ENCODE peak calls at places on chromosomes 6 and 20, in six cellular contexts. N is astrocyte of the spinal cord, I is body of pancreas, K is A549, X is AG10803, G is right lobe of liver. H is an unnamed sample.

GRCh38 chr20:44662256-44662655 is 10.8 kb upstream of the ADA start:
- DNase-seq in X (no peak), K (no peak), N (no peak), G (no peak), I (no peak), H (no peak)

GRCh38 chr6:148287979-148288378 is 54.7 kb upstream of the SASH1 start:
- DNase-seq in X (no peak), K (no peak), N (no peak), G (no peak), I (no peak), H (no peak)

GRCh38 chr6:73024598-73024997 is 200.7 kb downstream of the KHDC1L start:
- DNase-seq in K (no peak), N (no peak), X (peak; percentile 16), I (no peak), G (no peak), H (no peak)

GRCh38 chr6:148273962-148274752 is 68.5 kb upstream of the SASH1 start:
- DNase-seq in X (peak; percentile 42), I (no peak), K (no peak), G (no peak), N (no peak), H (no peak)

GRCh38 chr6:16228709-16229665 is 9.4 kb upstream of the GMPR start:
- DNase-seq in I (peak; percentile 38), N (no peak), X (no peak), K (no peak), G (no peak), H (no peak)

GRCh38 chr6:16716450-16716858 is 44.8 kb downstream of the ATXN1 start:
- DNase-seq in I (no peak), N (no peak), G (no peak), X (no peak), K (no peak), H (no peak)

GRCh38 chr6:170344631-170345576 is 38.3 kb downstream of the FAM120B start:
- DNase-seq in G (no peak), X (peak; percentile 35), K (peak; percentile 53), I (peak; percentile 25), N (peak; percentile 90), H (peak; percentile 3)

GRCh38 chr6:27237089-27237723 is 10.3 kb upstream of the PRSS16 start:
- DNase-seq in K (no peak), N (peak; percentile 35), X (peak; percentile 50), I (peak; percentile 10), G (no peak), H (peak; percentile 4)

GRCh38 chr20:45965169-45966002 is 6.6 kb downstream of the ZNF335 start:
- DNase-seq in X (no peak), N (no peak), G (peak; percentile 37), I (no peak), K (no peak), H (no peak)

GRCh38 chr6:37258405-37258704 is 411 bp upstream of the TMEM217 start:
- DNase-seq in G (no peak), X (no peak), N (no peak), K (no peak), I (no peak), H (no peak)

GRCh38 chr20:728022-728944 is 40.0 kb downstream of the SLC52A3 start:
- DNase-seq in X (no peak), I (peak; percentile 49), G (peak; percentile 60), N (peak; percentile 2), K (peak; percentile 84), H (no peak)

GRCh38 chr6:137271245-137272183 is 52.3 kb upstream of the IFNGR1 start:
- DNase-seq in G (no peak), K (peak; percentile 13), X (peak; percentile 61), I (peak; percentile 22), N (peak; percentile 67), H (no peak)

GRCh38 chr6:53794073-53794719 is 609 bp upstream of the LRRC1 start:
- DNase-seq in I (peak; percentile 64), X (peak; percentile 92), N (peak; percentile 88), K (peak; percentile 53), G (peak; percentile 53), H (peak; percentile 76)

GRCh38 chr20:1505361-1505760 is 14.1 kb upstream of the SIRPB2 start:
- DNase-seq in G (no peak), X (peak; percentile 27), K (no peak), N (no peak), I (no peak), H (no peak)

GRCh38 chr6:52594216-52594615 is 17.4 kb upstream of the TRAM2 start:
- DNase-seq in X (no peak), K (no peak), N (no peak), I (no peak), G (no peak), H (no peak)

GRCh38 chr6:35691027-35691824 is 2.5 kb upstream of the FKBP5 start:
- DNase-seq in N (no peak), K (no peak), X (peak; percentile 80), I (peak; percentile 92), G (peak; percentile 91), H (peak; percentile 11)

GRCh38 chr6:69894578-69895347 is 28.4 kb downstream of the COL19A1 start:
- DNase-seq in I (no peak), G (no peak), N (peak; percentile 50), K (no peak), X (peak; percentile 57), H (peak; percentile 21)

GRCh38 chr6:152099816-152100618 is 292.5 kb downstream of the ESR1 start:
- DNase-seq in X (peak; percentile 25), G (no peak), K (no peak), N (no peak), I (peak; percentile 44), H (no peak)

GRCh38 chr20:35603695-35604443 is 11.8 kb upstream of the SPAG4 start:
- DNase-seq in K (no peak), N (no peak), X (no peak), I (no peak), G (peak; percentile 34), H (no peak)

GRCh38 chr6:13282393-13283069 is 45.8 kb downstream of the TBC1D7 start:
- DNase-seq in N (no peak), X (no peak), G (no peak), K (no peak), I (no peak), H (no peak)

DNA sequence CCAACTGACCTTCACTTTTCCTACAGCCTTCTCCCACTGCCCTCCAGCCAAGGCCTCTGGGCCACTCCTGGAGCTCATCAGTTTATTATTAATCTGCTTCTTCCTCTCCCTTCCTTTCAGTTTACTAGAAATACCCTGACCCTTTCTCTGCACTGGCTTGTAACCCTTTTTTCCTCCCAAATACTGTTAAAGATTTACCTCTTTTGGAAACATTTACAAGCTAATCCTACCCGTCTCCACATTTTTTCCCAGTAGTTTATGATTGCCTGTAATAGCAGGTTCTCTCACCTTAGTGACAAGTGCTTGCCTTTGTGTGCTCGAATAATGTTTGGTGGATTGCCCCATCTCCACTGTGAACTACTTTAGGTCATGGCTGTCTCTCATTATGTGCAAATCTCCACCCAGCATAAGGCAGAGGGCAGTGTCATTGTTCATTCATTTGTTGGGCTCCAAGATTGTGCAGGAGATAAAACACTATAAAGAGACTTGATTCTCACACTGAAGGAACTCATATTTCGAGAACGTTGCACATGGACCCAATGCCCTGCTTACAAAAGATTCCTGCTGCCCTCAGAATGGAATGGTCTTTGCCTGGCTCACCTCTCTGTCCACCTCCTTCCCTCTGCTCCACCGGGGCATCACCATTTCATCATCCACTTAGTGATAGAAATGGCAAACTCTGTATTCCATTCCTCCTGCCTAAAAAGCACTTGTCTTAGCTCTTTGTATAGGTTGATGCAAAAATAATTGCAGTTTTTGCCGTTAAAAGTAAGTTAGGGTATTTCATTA is 491.1 kb downstream of the UTRN start:
- DNase-seq in I (no peak), X (no peak), N (no peak), K (no peak), G (peak; percentile 55), H (no peak)
- TF ChIP-seq CTCF in I (no peak), X (no peak), N (no peak), K (no peak), G (no peak), H (no peak)

DNA sequence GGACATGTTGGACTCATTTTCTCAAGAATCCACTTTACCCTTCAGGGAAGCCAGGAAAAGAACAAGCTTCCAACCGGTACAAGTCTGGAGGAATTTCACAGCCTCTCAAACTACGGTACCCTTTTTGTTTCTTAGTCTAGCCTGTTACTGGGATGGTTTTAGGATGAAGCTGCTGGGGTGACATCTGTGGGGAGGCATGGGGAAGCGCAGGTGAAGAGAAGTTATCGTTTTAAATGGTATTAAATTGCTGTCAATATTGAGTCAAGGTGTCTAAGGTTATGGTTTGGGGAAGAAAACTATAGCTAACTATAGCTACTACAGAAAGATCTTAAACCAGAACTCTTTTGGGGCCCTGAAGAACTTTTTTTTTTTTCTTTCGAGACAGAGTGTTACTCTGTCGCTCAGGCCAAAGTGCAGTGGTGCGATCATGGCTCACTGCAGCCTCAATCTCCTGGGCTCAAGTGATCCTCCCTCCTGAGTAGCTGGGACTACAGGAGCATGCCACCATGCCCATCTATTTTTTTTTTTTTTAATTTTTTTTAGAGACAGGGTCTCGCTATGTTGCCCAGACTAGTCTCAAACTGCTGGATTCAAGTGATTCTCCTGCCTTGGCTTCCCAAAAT is 128.7 kb downstream of the RIN2 start:
- DNase-seq in I (no peak), X (no peak), N (peak; percentile 32), K (peak; percentile 67), G (no peak), H (no peak)
- H3K4me3 ChIP-seq in I (no peak overlapping the region), X (no peak overlapping the region), N (no peak overlapping the region), K (peak overlapping the region; percentile 31), G (peak overlapping the region; percentile 47), H (no peak overlapping the region)

GRCh38 chr6:1164600-1164999 is 147.3 kb upstream of the FOXQ1 start:
- DNase-seq in K (no peak), I (no peak), N (no peak), X (peak; percentile 37), G (no peak), H (no peak)

GRCh38 chr6:1162367-1163275 is 149.3 kb upstream of the FOXQ1 start:
- DNase-seq in N (no peak), I (no peak), G (no peak), K (no peak), X (no peak), H (no peak)

GRCh38 chr6:1163501-1163900 is 148.4 kb upstream of the FOXQ1 start:
- DNase-seq in K (no peak), I (no peak), G (no peak), X (no peak), N (no peak), H (no peak)
- TF ChIP-seq CTCF in K (no peak), I (no peak), G (no peak), X (no peak), N (no peak), H (no peak)

GRCh38 chr6:95547043-95547442 is 30.3 kb upstream of the MANEA start:
- DNase-seq in I (no peak), K (no peak), G (no peak), N (no peak), X (no peak), H (no peak)

GRCh38 chr6:95543798-95544197 is 33.5 kb upstream of the MANEA start:
- DNase-seq in N (no peak), G (no peak), K (no peak), X (no peak), I (no peak), H (no peak)

GRCh38 chr6:95544517-95545225 is 32.7 kb upstream of the MANEA start:
- DNase-seq in X (no peak), N (no peak), G (no peak), K (no peak), I (no peak), H (no peak)

GRCh38 chr6:95545691-95546090 is 31.6 kb upstream of the MANEA start:
- DNase-seq in N (no peak), X (no peak), G (no peak), K (no peak), I (no peak), H (no peak)

DNA sequence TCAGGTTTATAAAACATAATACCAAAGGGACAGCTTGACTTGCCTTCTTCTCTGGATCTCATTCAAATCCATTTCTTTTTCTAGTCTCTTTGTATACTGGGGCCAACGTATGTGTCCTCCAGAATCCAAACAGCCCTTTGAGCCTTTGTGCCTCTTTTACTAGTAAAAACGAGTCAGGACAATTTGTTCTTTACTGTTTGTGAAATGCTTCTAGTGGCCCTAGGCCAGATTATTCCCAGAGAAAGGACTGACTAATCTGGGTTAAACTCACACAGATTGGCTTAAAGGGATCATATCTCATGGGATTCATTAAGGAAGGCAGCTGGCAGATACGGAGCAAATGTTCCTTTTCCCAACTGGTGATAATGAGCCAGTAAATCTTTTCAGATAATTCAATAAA is 32.1 kb upstream of the MANEA start:
- DNase-seq in N (no peak), K (no peak), G (peak; percentile 54), I (peak; percentile 46), X (no peak), H (no peak)
- H3K4me3 ChIP-seq in N (no peak overlapping the region), K (no peak overlapping the region), G (no peak overlapping the region), I (no peak overlapping the region), X (no peak overlapping the region), H (no peak overlapping the region)